ENCODE peak calls at places on chromosomes 6 and 20, in ten cellular contexts. E is cardiac muscle cell, P is AG10803, I is uterus, X is K562, U is heart left ventricle, S is suprapubic skin, A is fibroblast of pulmonary artery, Z is SK-N-SH, B is pancreas. D is an unnamed sample.

GRCh38 chr20:36439040-36439730 is 102.1 kb upstream of the MYL9 start:
- DNase-seq in Z (peak), B (peak), U (peak), A (peak), I (peak), S (no peak), P (peak), X (peak), E (peak), D (peak)

GRCh38 chr6:4666886-4667513 is 109.2 kb upstream of the CDYL start:
- DNase-seq in I (no peak), A (no peak), B (no peak), Z (no peak), U (no peak), X (no peak), P (no peak), S (no peak), E (no peak), D (no peak)

GRCh38 chr20:2538931-2539330 is 2.6 kb downstream of the TMC2 start:
- DNase-seq in X (no peak), B (no peak), P (no peak), I (no peak), S (no peak), E (no peak), U (no peak), A (no peak), Z (no peak), D (no peak)

GRCh38 chr6:159065091-159065490 is 20.3 kb upstream of the TAGAP start:
- DNase-seq in I (no peak), S (no peak), P (no peak), B (no peak), Z (no peak), X (no peak), A (no peak), E (no peak), U (no peak), D (no peak)

GRCh38 chr6:150403458-150404245 is 34.8 kb downstream of the IYD start:
- DNase-seq in X (no peak), B (no peak), P (peak), A (peak), S (no peak), E (peak), I (no peak), Z (no peak), U (peak), D (peak)

GRCh38 chr6:150930816-150931215 is 65.3 kb downstream of the MTHFD1L start:
- DNase-seq in U (no peak), Z (no peak), P (peak), S (no peak), I (no peak), X (no peak), E (no peak), B (no peak), A (peak), D (peak)

GRCh38 chr6:53322188-53323029 is 26.3 kb downstream of the ELOVL5 start:
- DNase-seq in Z (no peak), A (no peak), U (no peak), S (no peak), E (no peak), X (no peak), B (no peak), I (no peak), P (no peak), D (peak)

GRCh38 chr6:3259491-3259958 is 778 bp downstream of the PSMG4 start:
- DNase-seq in Z (peak), I (no peak), X (no peak), A (peak), B (peak), E (peak), S (no peak), P (peak), U (no peak), D (no peak)

GRCh38 chr6:12296255-12296573 is 6.1 kb downstream of the EDN1 start:
- DNase-seq in P (peak), A (peak), I (no peak), B (no peak), S (no peak), U (no peak), Z (no peak), E (peak), X (no peak), D (peak)

GRCh38 chr6:26087284-26088115 is at the start of gene HFE:
- DNase-seq in A (peak), P (peak), U (peak), B (peak), I (peak), X (peak), E (peak), S (peak), Z (no peak), D (peak)

GRCh38 chr20:54025166-54025835 is 45.1 kb downstream of the BCAS1 start:
- DNase-seq in B (no peak), P (peak), I (no peak), A (peak), S (no peak), Z (no peak), U (no peak), X (no peak), E (peak), D (peak)

GRCh38 chr6:137661601-137662000 is 167.4 kb upstream of the OLIG3 start:
- DNase-seq in P (peak), Z (no peak), S (no peak), I (no peak), E (peak), A (peak), X (peak), B (no peak), U (no peak), D (peak)

GRCh38 chr6:119333707-119334295 is 15.8 kb downstream of the MAN1A1 start:
- DNase-seq in P (no peak), B (no peak), E (no peak), A (no peak), X (no peak), I (no peak), U (no peak), Z (peak), S (no peak), D (no peak)

GRCh38 chr6:36826520-36827227 is 12.6 kb downstream of the CPNE5 start:
- DNase-seq in A (no peak), X (no peak), S (no peak), Z (no peak), P (no peak), B (no peak), I (no peak), E (no peak), U (no peak), D (peak)

GRCh38 chr6:151400473-151400872 is 9.1 kb upstream of the ZBTB2 start:
- DNase-seq in P (peak), B (no peak), E (peak), U (no peak), I (no peak), S (no peak), Z (no peak), X (no peak), A (peak), D (peak)

GRCh38 chr6:41892921-41893564 is 2.1 kb downstream of the USP49 start:
- DNase-seq in P (no peak), S (no peak), E (no peak), X (peak), I (no peak), A (no peak), B (no peak), Z (no peak), U (no peak), D (no peak)

GRCh38 chr6:169454204-169454871 is 200.7 kb upstream of the THBS2 start:
- DNase-seq in S (peak), P (peak), X (no peak), I (peak), Z (no peak), U (no peak), B (no peak), E (peak), A (peak), D (peak)

GRCh38 chr6:137261393-137262154 is 42.4 kb upstream of the IFNGR1 start:
- DNase-seq in A (peak), B (no peak), I (no peak), Z (no peak), X (no peak), U (no peak), E (peak), P (peak), S (no peak), D (peak)

GRCh38 chr6:38262041-38262440 is 377.7 kb downstream of the BTBD9 start:
- DNase-seq in B (no peak), X (no peak), E (peak), Z (no peak), P (peak), I (no peak), A (peak), U (no peak), S (no peak), D (peak)

GRCh38 chr20:57048027-57048869 is 218.2 kb downstream of the BMP7 start:
- DNase-seq in U (no peak), Z (peak), E (peak), I (no peak), S (peak), X (peak), B (no peak), P (peak), A (peak), D (peak)

GRCh38 chr6:12001004-12001705 is 11.0 kb upstream of the HIVEP1 start:
- DNase-seq in S (peak), U (no peak), P (peak), X (no peak), I (peak), Z (no peak), A (peak), B (no peak), E (peak), D (peak)

GRCh38 chr6:25041676-25042598 is 106.2 kb upstream of the RIPOR2 start:
- DNase-seq in Z (no peak), I (no peak), U (no peak), X (no peak), A (no peak), P (no peak), B (no peak), E (no peak), S (no peak), D (no peak)

GRCh38 chr6:81562169-81562568 is 190.3 kb downstream of the TENT5A start:
- DNase-seq in X (no peak), U (no peak), A (peak), I (no peak), S (no peak), Z (no peak), B (no peak), E (peak), P (peak), D (peak)

GRCh38 chr20:63387917-63388316 is 26.8 kb upstream of the CHRNA4 start:
- DNase-seq in I (no peak), P (no peak), A (no peak), E (no peak), X (no peak), U (no peak), B (no peak), Z (no peak), S (no peak), D (no peak)

GRCh38 chr6:72084992-72085569 is 198.7 kb downstream of the RIMS1 start:
- DNase-seq in X (no peak), S (no peak), B (no peak), E (peak), P (peak), U (no peak), I (no peak), Z (no peak), A (peak), D (peak)

GRCh38 chr6:150081702-150082101 is 12.8 kb upstream of the ULBP3 start:
- DNase-seq in Z (no peak), U (no peak), X (no peak), P (no peak), I (no peak), S (no peak), A (no peak), B (no peak), E (no peak), D (no peak)

GRCh38 chr6:17042422-17043147 is 59.3 kb upstream of the STMND1 start:
- DNase-seq in S (no peak), B (no peak), A (peak), P (peak), U (peak), Z (peak), E (peak), X (no peak), I (no peak), D (peak)

GRCh38 chr6:9848094-9848493 is 566.8 kb downstream of the TFAP2A start:
- DNase-seq in X (no peak), S (no peak), I (no peak), P (no peak), A (no peak), B (no peak), E (no peak), U (no peak), Z (no peak), D (no peak)

DNA sequence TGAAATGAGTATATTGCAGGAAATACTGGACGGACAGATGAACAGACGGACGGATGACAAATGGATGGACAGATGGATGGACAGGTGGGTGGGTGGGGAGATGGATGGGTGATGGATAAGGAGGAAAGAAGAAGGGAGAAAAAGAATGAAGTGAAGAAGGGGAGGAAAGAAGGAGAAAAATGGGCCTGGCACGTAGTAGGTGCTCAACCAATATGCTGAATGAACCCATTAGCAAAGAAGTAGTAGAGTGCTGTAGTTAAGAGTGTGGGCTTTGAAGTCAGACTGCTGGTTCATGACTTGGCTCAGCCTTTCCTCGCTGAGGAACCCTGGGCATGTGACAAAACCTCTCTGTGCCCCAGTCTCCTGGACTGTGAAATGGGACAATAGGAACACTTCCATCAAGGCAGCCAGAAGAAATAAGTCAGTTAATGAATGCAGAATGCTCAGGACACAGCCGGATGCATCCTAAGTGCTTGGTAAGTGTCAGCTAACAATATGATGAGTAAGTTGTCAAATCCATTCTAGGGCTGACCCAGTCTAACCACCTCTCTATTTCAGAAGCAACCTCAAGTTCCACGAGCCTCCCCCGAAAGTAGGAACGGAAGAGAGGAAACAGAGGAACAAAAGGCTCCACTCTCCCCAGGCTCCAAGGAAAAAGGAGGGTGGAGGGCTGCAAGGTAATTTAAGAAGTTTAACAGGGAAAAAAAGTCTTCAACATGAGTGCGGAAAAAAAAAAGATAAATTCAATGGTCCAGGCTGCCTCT is 37.8 kb downstream of the PREX1 start:
- DNase-seq in P (no peak), B (peak), X (no peak), S (no peak), U (no peak), E (no peak), A (no peak), I (no peak), Z (no peak), D (no peak)
- H3K4me3 ChIP-seq in P (no peak), B (no peak), X (no peak), S (no peak), U (no peak), E (no peak), A (no peak), I (no peak), Z (no peak), D (no peak)

DNA sequence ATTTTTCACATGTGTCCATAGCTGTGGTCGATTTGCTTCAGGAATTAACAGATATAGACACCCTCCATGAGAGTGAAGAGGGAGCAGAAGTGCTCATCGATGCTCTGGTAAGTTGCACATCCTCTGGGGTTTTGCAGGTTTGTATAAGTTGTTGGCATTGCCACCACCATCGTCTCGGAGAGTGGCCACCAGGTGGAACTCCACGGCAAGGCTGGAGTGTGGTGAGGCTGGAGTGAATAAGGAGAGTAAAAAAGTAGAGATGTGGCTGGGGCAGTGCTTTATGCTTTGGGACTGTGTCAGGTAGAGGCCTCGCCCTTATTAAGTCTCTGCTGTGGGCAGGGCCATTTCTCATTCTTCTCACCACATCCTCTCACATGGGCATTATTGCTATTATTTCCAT is 63.7 kb downstream of the CTNNBL1 start:
- DNase-seq in A (no peak), E (no peak), X (no peak), S (no peak), P (no peak), B (no peak), U (no peak), Z (no peak), I (no peak), D (no peak)
- TF ChIP-seq CTCF in A (no peak), E (no peak), X (peak), S (no peak), P (no peak), B (no peak), U (no peak), Z (no peak), I (no peak), D (no peak)

DNA sequence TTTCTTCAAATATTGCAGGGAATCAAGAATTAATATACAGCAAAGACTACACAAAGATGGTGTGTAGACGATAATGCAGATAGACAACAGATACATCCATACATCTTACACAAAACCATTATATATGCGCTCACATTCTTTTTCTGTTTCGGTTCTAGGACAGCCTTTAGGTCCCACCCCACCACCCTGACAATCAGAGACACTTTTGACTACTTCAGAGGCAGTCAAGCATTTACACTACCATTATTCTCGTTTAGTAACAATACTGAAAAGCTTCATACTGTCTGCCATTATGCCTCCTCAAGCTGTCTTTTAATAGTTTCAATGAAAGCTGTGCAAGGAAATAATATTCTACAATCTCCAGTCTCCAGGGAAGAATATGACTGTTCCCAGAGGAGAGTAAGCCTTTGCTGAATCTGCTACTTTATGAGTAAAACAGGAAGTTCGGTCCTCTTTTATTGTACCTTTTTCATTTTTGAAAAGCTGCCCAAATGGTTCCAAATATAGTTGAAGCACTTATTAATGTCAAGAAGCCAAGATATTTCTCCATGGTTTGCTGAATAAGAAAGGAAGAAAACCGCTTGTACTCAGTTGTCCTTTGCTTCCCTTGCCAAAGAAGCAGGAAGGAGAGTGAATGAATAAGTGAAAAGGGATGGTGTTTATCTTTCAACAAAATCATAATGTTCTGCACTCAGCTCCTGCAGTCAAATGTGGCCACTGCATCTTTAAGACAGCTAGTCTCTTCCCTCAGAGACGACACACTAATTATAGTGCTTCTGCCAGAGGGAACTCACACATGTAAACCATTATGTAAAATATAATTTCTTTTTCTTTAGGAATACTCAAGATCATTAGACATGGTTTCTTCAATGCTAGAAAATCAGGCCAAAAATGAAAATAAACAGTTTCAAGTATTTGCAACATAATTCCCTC is 468.3 kb downstream of the CDC5L start:
- DNase-seq in B (no peak), P (peak), A (peak), U (no peak), I (no peak), S (no peak), E (peak), X (no peak), Z (no peak), D (peak)
- H3K4me3 ChIP-seq in B (no peak), P (no peak), A (no peak), U (no peak), I (no peak), S (no peak), E (no peak), X (no peak), Z (no peak), D (no peak)

DNA sequence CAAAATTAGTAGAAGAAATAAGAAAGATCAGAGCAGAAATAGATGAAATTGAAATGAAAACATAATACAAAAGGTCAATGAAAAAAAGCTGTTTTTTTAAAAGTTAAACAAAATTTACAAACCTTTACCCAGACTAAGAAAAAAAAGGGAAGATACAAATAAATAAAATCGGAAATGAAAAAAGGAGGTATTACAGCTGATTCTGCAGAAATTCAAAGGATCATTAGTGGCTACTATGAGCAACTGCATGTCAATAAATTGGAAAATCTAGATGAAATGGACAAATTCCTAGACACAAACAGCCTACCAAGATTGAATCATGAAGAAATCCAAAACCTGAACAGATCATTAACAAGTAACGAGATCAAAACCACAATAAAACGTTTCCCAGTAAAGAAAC is 59.2 kb downstream of the ZFP64 start:
- DNase-seq in A (no peak), P (no peak), I (no peak), B (no peak), X (no peak), U (no peak), Z (no peak), E (no peak), S (no peak), D (no peak)
- TF ChIP-seq CTCF in A (no peak), P (no peak), I (no peak), B (no peak), X (no peak), U (no peak), Z (no peak), E (no peak), S (no peak), D (no peak)

DNA sequence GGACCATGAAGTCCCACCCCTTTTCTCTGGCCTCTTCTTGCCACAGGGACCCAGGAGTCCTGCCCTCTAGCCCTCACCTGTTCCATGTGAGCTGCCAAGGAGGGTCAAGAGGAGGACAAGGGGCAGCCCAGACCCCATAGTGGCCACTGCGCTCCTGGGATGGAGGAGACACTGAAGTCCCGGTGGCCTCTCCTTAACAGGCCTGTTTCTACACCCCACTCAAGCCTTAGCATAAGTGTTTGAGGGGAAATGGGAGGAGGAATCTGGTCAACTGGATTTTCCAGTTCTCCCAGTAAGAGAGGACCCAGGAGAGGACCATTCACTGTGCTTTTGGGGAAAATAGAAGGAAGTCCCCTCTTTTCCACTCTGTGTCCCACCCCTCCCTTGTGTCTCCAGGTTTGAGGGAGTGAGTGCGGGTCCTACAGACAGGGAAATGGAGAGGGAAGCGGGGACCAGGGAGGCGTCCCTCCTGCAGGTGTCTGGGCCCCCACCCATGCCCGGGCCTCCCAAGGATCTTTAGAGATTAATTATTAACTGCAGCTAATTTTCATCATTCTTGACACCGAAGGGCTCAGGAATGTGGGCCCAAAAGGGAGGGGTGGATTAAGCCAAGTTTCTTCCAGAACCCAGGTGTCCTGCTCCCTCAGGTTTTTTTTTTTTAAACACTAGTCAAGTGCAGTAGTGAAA is at the start of gene SFTA2:
- DNase-seq in X (no peak), S (no peak), A (no peak), I (no peak), P (no peak), U (no peak), B (no peak), Z (no peak), E (no peak), D (no peak)
- H3K4me3 ChIP-seq in X (no peak), S (no peak), A (no peak), I (no peak), P (no peak), U (no peak), B (no peak), Z (no peak), E (no peak), D (no peak)